ENCODE peak calls at places on chromosomes 11 and 22, in ten cellular contexts. J, W, G, P, V, S, I, H, Q and Z are unnamed samples.
A peak's percentile ranks its signal among the peaks of the same experiment; 100 is the strongest.

GRCh38 chr11:99918761-99919160 is 768.3 kb upstream of the ARHGAP42 start:
- DNase-seq in J (no peak), W (no peak), G (no peak), P (peak; percentile 12), V (no peak), S (no peak), I (no peak), H (no peak), Q (no peak), Z (no peak)

GRCh38 chr11:128868851-128869671 is 2.0 kb upstream of the KCNJ1 start:
- DNase-seq in J (no peak), W (no peak), G (no peak), P (no peak), V (peak; percentile 24), S (no peak), I (no peak), H (no peak), Q (no peak), Z (no peak)

GRCh38 chr22:38843201-38843715 is 570 bp downstream of the NPTXR start:
- DNase-seq in J (peak; percentile 18), W (peak; percentile 71), G (peak; percentile 87), P (peak; percentile 78), V (peak; percentile 62), S (no peak), I (no peak), H (no peak), Q (peak; percentile 63), Z (peak; percentile 52)

GRCh38 chr11:67113231-67113721 is 5.8 kb upstream of the KDM2A start:
- DNase-seq in J (no peak), W (no peak), G (no peak), P (no peak), V (no peak), S (peak; percentile 55), I (no peak), H (no peak), Q (no peak), Z (peak; percentile 16)

GRCh38 chr11:77596626-77597025 is 6.9 kb downstream of the AQP11 start:
- DNase-seq in J (no peak), W (no peak), G (no peak), P (peak; percentile 37), V (no peak), S (no peak), I (no peak), H (no peak), Q (peak; percentile 68), Z (no peak)

GRCh38 chr11:92357344-92357743 is 132.7 kb downstream of the FAT3 start:
- DNase-seq in J (no peak), W (no peak), G (no peak), P (no peak), V (no peak), S (no peak), I (no peak), H (no peak), Q (peak; percentile 84), Z (no peak)

GRCh38 chr11:30196400-30197206 is 34.2 kb upstream of the FSHB start:
- DNase-seq in J (no peak), W (no peak), G (peak; percentile 39), P (peak; percentile 36), V (peak; percentile 55), S (no peak), I (no peak), H (no peak), Q (peak; percentile 63), Z (peak; percentile 45)

GRCh38 chr11:26905368-26905767 is 88.5 kb upstream of the FIBIN start:
- DNase-seq in J (no peak), W (no peak), G (peak; percentile 8), P (peak; percentile 1), V (no peak), S (no peak), I (no peak), H (peak; percentile 47), Q (peak; percentile 44), Z (no peak)

GRCh38 chr22:39748877-39749276 is 144.7 kb downstream of the ENTHD1 start:
- DNase-seq in J (no peak), W (no peak), G (peak; percentile 57), P (peak; percentile 81), V (no peak), S (no peak), I (no peak), H (peak; percentile 33), Q (peak; percentile 51), Z (no peak)

GRCh38 chr11:120260616-120261015 is 20.7 kb downstream of the POU2F3 start:
- DNase-seq in J (no peak), W (no peak), G (no peak), P (no peak), V (no peak), S (peak; percentile 25), I (no peak), H (no peak), Q (no peak), Z (no peak)

GRCh38 chr22:28891156-28891733 is 7.9 kb downstream of the ZNRF3 start:
- DNase-seq in J (no peak), W (no peak), G (no peak), P (no peak), V (no peak), S (no peak), I (no peak), H (no peak), Q (no peak), Z (no peak)

GRCh38 chr11:91220476-91221202 is 997.8 kb upstream of the CHORDC1 start:
- DNase-seq in J (no peak), W (no peak), G (no peak), P (no peak), V (no peak), S (no peak), I (no peak), H (no peak), Q (peak; percentile 95), Z (no peak)

GRCh38 chr11:130476922-130477491 is 28.6 kb downstream of the ADAMTS15 start:
- DNase-seq in J (no peak), W (no peak), G (no peak), P (no peak), V (no peak), S (no peak), I (no peak), H (no peak), Q (no peak), Z (no peak)

GRCh38 chr11:86632499-86633269 is 39.7 kb downstream of the ME3 start:
- DNase-seq in J (no peak), W (peak; percentile 59), G (peak; percentile 99), P (peak; percentile 100), V (peak; percentile 69), S (no peak), I (no peak), H (peak; percentile 88), Q (peak; percentile 94), Z (peak; percentile 56)

GRCh38 chr11:65430406-65431217 is 8.0 kb downstream of the NEAT1 start:
- DNase-seq in J (no peak), W (no peak), G (no peak), P (peak; percentile 49), V (peak; percentile 21), S (no peak), I (no peak), H (no peak), Q (peak; percentile 54), Z (no peak)

GRCh38 chr11:13924801-13925327 is 37.7 kb upstream of the SPON1 start:
- DNase-seq in J (no peak), W (no peak), G (no peak), P (no peak), V (no peak), S (no peak), I (no peak), H (no peak), Q (no peak), Z (no peak)

GRCh38 chr22:48346311-48346710 is 1481.4 kb downstream of the BRD1 start:
- DNase-seq in J (no peak), W (peak; percentile 20), G (no peak), P (no peak), V (no peak), S (peak; percentile 47), I (no peak), H (no peak), Q (no peak), Z (no peak)

GRCh38 chr22:25192406-25192805 is 7.3 kb upstream of the CRYBB3 start:
- DNase-seq in J (no peak), W (no peak), G (no peak), P (no peak), V (no peak), S (no peak), I (no peak), H (no peak), Q (no peak), Z (no peak)

GRCh38 chr11:19071255-19071654 is 10.7 kb upstream of the MRGPRX2 start:
- DNase-seq in J (no peak), W (peak; percentile 77), G (peak; percentile 83), P (peak; percentile 90), V (peak; percentile 70), S (no peak), I (peak; percentile 51), H (peak; percentile 84), Q (peak; percentile 85), Z (peak; percentile 62)

GRCh38 chr11:111604392-111605009 is 2.3 kb downstream of the SIK2 start:
- DNase-seq in J (no peak), W (no peak), G (peak; percentile 19), P (peak; percentile 70), V (no peak), S (no peak), I (peak; percentile 16), H (no peak), Q (peak; percentile 51), Z (no peak)

GRCh38 chr22:41286639-41287091 is 678 bp upstream of the RANGAP1 start:
- DNase-seq in J (no peak), W (no peak), G (peak; percentile 40), P (peak; percentile 77), V (peak; percentile 55), S (no peak), I (no peak), H (no peak), Q (no peak), Z (peak; percentile 42)

GRCh38 chr11:118574636-118575035 is 2.4 kb downstream of the ARCN1 start:
- DNase-seq in J (no peak), W (no peak), G (no peak), P (no peak), V (no peak), S (no peak), I (no peak), H (no peak), Q (no peak), Z (no peak)

GRCh38 chr11:110134120-110134519 is 40.9 kb downstream of the ZC3H12C start:
- DNase-seq in J (no peak), W (no peak), G (no peak), P (no peak), V (no peak), S (no peak), I (peak; percentile 47), H (no peak), Q (no peak), Z (no peak)

GRCh38 chr11:108316061-108316460 is 93.2 kb downstream of the ATM start:
- DNase-seq in J (no peak), W (no peak), G (no peak), P (no peak), V (no peak), S (no peak), I (no peak), H (no peak), Q (no peak), Z (no peak)

GRCh38 chr22:19466848-19467752 is 11.9 kb downstream of the UFD1 start:
- DNase-seq in J (no peak), W (no peak), G (no peak), P (no peak), V (no peak), S (no peak), I (no peak), H (no peak), Q (no peak), Z (no peak)

GRCh38 chr11:70769106-70769505 is 370.8 kb downstream of the CTTN start:
- DNase-seq in J (no peak), W (no peak), G (no peak), P (no peak), V (no peak), S (peak; percentile 70), I (no peak), H (no peak), Q (no peak), Z (no peak)

GRCh38 chr11:65301491-65302329 is 13.0 kb upstream of the CDC42EP2 start:
- DNase-seq in J (no peak), W (peak; percentile 76), G (no peak), P (no peak), V (no peak), S (no peak), I (no peak), H (no peak), Q (no peak), Z (no peak)

GRCh38 chr11:78256962-78257361 is 68.2 kb downstream of the USP35 start:
- DNase-seq in J (no peak), W (peak; percentile 79), G (peak; percentile 52), P (no peak), V (no peak), S (no peak), I (no peak), H (no peak), Q (peak; percentile 30), Z (no peak)